ENCODE peak calls at places on chromosomes 12 and 14, in six cellular contexts. One of them, this sample, is unnamed.

GRCh38 chr12:23893611-23894010 is 55.9 kb downstream of the SOX5 start:
- DNase-seq in endodermal cell: no peak
- DNase-seq in body of pancreas: no peak
- DNase-seq in transverse colon: no peak
- DNase-seq in OCI-LY7: no peak
- DNase-seq in fibroblast of lung: no peak
- DNase-seq in this sample: no peak

GRCh38 chr14:67079836-67080235 is 109.4 kb upstream of the GARIN2 start:
- DNase-seq in endodermal cell: no peak
- DNase-seq in body of pancreas: no peak
- DNase-seq in transverse colon: no peak
- DNase-seq in OCI-LY7: no peak
- DNase-seq in fibroblast of lung: no peak
- DNase-seq in this sample: no peak

GRCh38 chr12:52130695-52131094 is 51.2 kb downstream of the SMIM41 start:
- DNase-seq in endodermal cell: peak; percentile 78
- DNase-seq in body of pancreas: no peak
- DNase-seq in transverse colon: no peak
- DNase-seq in OCI-LY7: no peak
- DNase-seq in fibroblast of lung: no peak
- DNase-seq in this sample: no peak

GRCh38 chr14:56461876-56462275 is 117.7 kb upstream of the TMEM260 start:
- DNase-seq in endodermal cell: no peak
- DNase-seq in body of pancreas: no peak
- DNase-seq in transverse colon: no peak
- DNase-seq in OCI-LY7: no peak
- DNase-seq in fibroblast of lung: no peak
- DNase-seq in this sample: no peak

GRCh38 chr12:27564612-27565213 is 40.7 kb downstream of the PPFIBP1 start:
- DNase-seq in endodermal cell: no peak
- DNase-seq in body of pancreas: no peak
- DNase-seq in transverse colon: no peak
- DNase-seq in OCI-LY7: no peak
- DNase-seq in fibroblast of lung: no peak
- DNase-seq in this sample: no peak

GRCh38 chr12:1881936-1882335 is 36.5 kb downstream of the CACNA2D4 start:
- DNase-seq in endodermal cell: peak; percentile 30
- DNase-seq in body of pancreas: no peak
- DNase-seq in transverse colon: no peak
- DNase-seq in OCI-LY7: no peak
- DNase-seq in fibroblast of lung: no peak
- DNase-seq in this sample: no peak

GRCh38 chr14:101812071-101812470 is 50.6 kb downstream of the PPP2R5C start:
- DNase-seq in endodermal cell: no peak
- DNase-seq in body of pancreas: no peak
- DNase-seq in transverse colon: peak; percentile 43
- DNase-seq in OCI-LY7: peak; percentile 46
- DNase-seq in fibroblast of lung: no peak
- DNase-seq in this sample: no peak

GRCh38 chr14:94383777-94384176 is 4.6 kb downstream of the SERPINA1 start:
- DNase-seq in endodermal cell: no peak
- DNase-seq in body of pancreas: peak; percentile 1
- DNase-seq in transverse colon: no peak
- DNase-seq in OCI-LY7: no peak
- DNase-seq in fibroblast of lung: no peak
- DNase-seq in this sample: no peak

GRCh38 chr14:55333785-55334485 is 62.7 kb downstream of the FBXO34 start:
- DNase-seq in endodermal cell: no peak
- DNase-seq in body of pancreas: no peak
- DNase-seq in transverse colon: no peak
- DNase-seq in OCI-LY7: no peak
- DNase-seq in fibroblast of lung: peak; percentile 47
- DNase-seq in this sample: no peak

GRCh38 chr12:2064078-2064507 is 11.3 kb downstream of the CACNA1C start:
- DNase-seq in endodermal cell: no peak
- DNase-seq in body of pancreas: no peak
- DNase-seq in transverse colon: no peak
- DNase-seq in OCI-LY7: peak; percentile 4
- DNase-seq in fibroblast of lung: no peak
- DNase-seq in this sample: peak; percentile 19

GRCh38 chr14:90903101-90903500 is 86.9 kb upstream of the TTC7B start:
- DNase-seq in endodermal cell: peak; percentile 76
- DNase-seq in body of pancreas: peak; percentile 63
- DNase-seq in transverse colon: peak; percentile 69
- DNase-seq in OCI-LY7: peak; percentile 70
- DNase-seq in fibroblast of lung: peak; percentile 73
- DNase-seq in this sample: peak; percentile 52

GRCh38 chr12:57836442-57837375 is 9.8 kb downstream of the CTDSP2 start:
- DNase-seq in endodermal cell: peak; percentile 78
- DNase-seq in body of pancreas: peak; percentile 65
- DNase-seq in transverse colon: peak; percentile 71
- DNase-seq in OCI-LY7: peak; percentile 83
- DNase-seq in fibroblast of lung: peak; percentile 81
- DNase-seq in this sample: no peak

GRCh38 chr12:121872546-121873223 is 14.0 kb upstream of the HPD start:
- DNase-seq in endodermal cell: no peak
- DNase-seq in body of pancreas: peak; percentile 44
- DNase-seq in transverse colon: peak; percentile 55
- DNase-seq in OCI-LY7: no peak
- DNase-seq in fibroblast of lung: peak; percentile 98
- DNase-seq in this sample: no peak

GRCh38 chr12:103495158-103495782 is 498 bp downstream of the C12orf42 start:
- DNase-seq in endodermal cell: peak; percentile 94
- DNase-seq in body of pancreas: peak; percentile 15
- DNase-seq in transverse colon: peak; percentile 42
- DNase-seq in OCI-LY7: no peak
- DNase-seq in fibroblast of lung: no peak
- DNase-seq in this sample: peak; percentile 69

GRCh38 chr12:26226629-26227375 is 31.4 kb downstream of the SSPN start:
- DNase-seq in endodermal cell: peak; percentile 87
- DNase-seq in body of pancreas: peak; percentile 43
- DNase-seq in transverse colon: peak; percentile 40
- DNase-seq in OCI-LY7: no peak
- DNase-seq in fibroblast of lung: peak; percentile 14
- DNase-seq in this sample: no peak

GRCh38 chr12:32043928-32044549 is 62.6 kb upstream of the BICD1 start:
- DNase-seq in endodermal cell: no peak
- DNase-seq in body of pancreas: no peak
- DNase-seq in transverse colon: no peak
- DNase-seq in OCI-LY7: peak; percentile 44
- DNase-seq in fibroblast of lung: no peak
- DNase-seq in this sample: no peak

GRCh38 chr14:61561657-61562276 is 133.5 kb upstream of the HIF1A start:
- DNase-seq in endodermal cell: peak; percentile 69
- DNase-seq in body of pancreas: peak; percentile 92
- DNase-seq in transverse colon: peak; percentile 79
- DNase-seq in OCI-LY7: no peak
- DNase-seq in fibroblast of lung: peak; percentile 90
- DNase-seq in this sample: no peak
- TF ChIP-seq CTCF in endodermal cell: no peak
- TF ChIP-seq CTCF in body of pancreas: no peak
- TF ChIP-seq CTCF in transverse colon: no peak
- TF ChIP-seq CTCF in OCI-LY7: no peak
- TF ChIP-seq CTCF in fibroblast of lung: no peak
- TF ChIP-seq CTCF in this sample: no peak

GRCh38 chr14:69574266-69574953 is at the start of gene CCDC177:
- DNase-seq in endodermal cell: peak; percentile 90
- DNase-seq in body of pancreas: peak; percentile 48
- DNase-seq in transverse colon: peak; percentile 68
- DNase-seq in OCI-LY7: peak; percentile 50
- DNase-seq in fibroblast of lung: peak; percentile 55
- DNase-seq in this sample: peak; percentile 66
- H3K4me3 ChIP-seq in endodermal cell: peak within 1 kb of the TSS; percentile 81
- H3K4me3 ChIP-seq in body of pancreas: no peak within 1 kb of the TSS
- H3K4me3 ChIP-seq in transverse colon: peak within 1 kb of the TSS; percentile 53
- H3K4me3 ChIP-seq in OCI-LY7: peak within 1 kb of the TSS; percentile 42
- H3K4me3 ChIP-seq in fibroblast of lung: no peak within 1 kb of the TSS
- H3K4me3 ChIP-seq in this sample: peak within 1 kb of the TSS; percentile 61

DNA sequence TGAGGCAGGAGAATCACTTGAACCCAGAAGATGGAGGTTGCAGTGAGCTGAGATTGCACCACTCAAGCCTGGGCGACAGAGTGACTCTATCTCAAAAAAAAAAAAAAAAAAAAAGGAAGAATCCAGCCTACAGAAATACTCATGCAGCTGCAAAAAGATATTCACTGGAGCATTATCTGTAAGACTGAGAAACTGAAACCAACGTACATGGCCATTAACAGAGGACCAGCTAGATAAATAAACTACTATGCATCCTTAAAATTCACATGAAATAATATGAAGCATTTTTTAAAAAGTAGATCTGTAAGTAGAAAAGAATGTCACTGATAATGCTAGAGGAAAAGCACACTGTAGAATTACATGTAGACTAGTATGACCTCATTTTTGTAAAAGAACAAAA is 3.5 kb downstream of the SLC7A7 start:
- DNase-seq in endodermal cell: no peak
- DNase-seq in body of pancreas: no peak
- DNase-seq in transverse colon: no peak
- DNase-seq in OCI-LY7: peak; percentile 69
- DNase-seq in fibroblast of lung: no peak
- DNase-seq in this sample: no peak
- H3K4me1 ChIP-seq in endodermal cell: peaks cover 3% of the 10 kb centered on the region
- H3K4me1 ChIP-seq in body of pancreas: peaks cover 20% of the 10 kb centered on the region
- H3K4me1 ChIP-seq in transverse colon: peaks cover 7% of the 10 kb centered on the region
- H3K4me1 ChIP-seq in OCI-LY7: peaks cover 81% of the 10 kb centered on the region
- H3K4me1 ChIP-seq in fibroblast of lung: no peaks in the 10 kb centered on the region
- H3K4me1 ChIP-seq in this sample: peaks cover 5% of the 10 kb centered on the region

DNA sequence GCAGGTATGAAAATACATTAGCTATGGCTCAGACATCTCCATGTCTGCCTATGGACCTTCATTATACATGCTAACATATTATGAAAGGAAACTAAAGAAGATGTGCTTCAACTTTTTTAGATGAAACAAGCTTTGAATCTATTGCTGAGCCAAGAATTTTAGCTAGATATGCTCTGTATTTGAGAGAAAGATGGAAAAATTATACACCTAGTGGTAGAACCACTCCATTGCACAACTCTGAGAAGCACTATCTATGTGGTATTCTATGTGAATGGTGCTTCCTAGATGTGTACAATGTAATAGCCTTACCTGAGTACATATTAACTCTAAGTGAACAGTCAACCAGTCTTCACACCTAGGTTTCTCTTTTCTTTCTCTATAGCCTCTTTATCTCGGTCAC is 17.3 kb downstream of the EPYC start:
- DNase-seq in endodermal cell: no peak
- DNase-seq in body of pancreas: no peak
- DNase-seq in transverse colon: no peak
- DNase-seq in OCI-LY7: no peak
- DNase-seq in fibroblast of lung: no peak
- DNase-seq in this sample: no peak
- TF ChIP-seq CTCF in endodermal cell: peak; percentile 63
- TF ChIP-seq CTCF in body of pancreas: no peak
- TF ChIP-seq CTCF in transverse colon: no peak
- TF ChIP-seq CTCF in OCI-LY7: peak; percentile 64
- TF ChIP-seq CTCF in fibroblast of lung: peak; percentile 12
- TF ChIP-seq CTCF in this sample: no peak

GRCh38 chr12:68497702-68498101 is 113.0 kb upstream of the RAP1B start:
- DNase-seq in endodermal cell: no peak
- DNase-seq in body of pancreas: no peak
- DNase-seq in transverse colon: no peak
- DNase-seq in OCI-LY7: no peak
- DNase-seq in fibroblast of lung: peak; percentile 67
- DNase-seq in this sample: no peak
- H3K4me3 ChIP-seq in endodermal cell: no peak overlapping the region
- H3K4me3 ChIP-seq in body of pancreas: no peak overlapping the region
- H3K4me3 ChIP-seq in transverse colon: no peak overlapping the region
- H3K4me3 ChIP-seq in OCI-LY7: no peak overlapping the region
- H3K4me3 ChIP-seq in fibroblast of lung: no peak overlapping the region
- H3K4me3 ChIP-seq in this sample: no peak overlapping the region

GRCh38 chr14:50002926-50003212 is 110.0 kb downstream of the ARF6 start:
- DNase-seq in endodermal cell: no peak
- DNase-seq in body of pancreas: no peak
- DNase-seq in transverse colon: no peak
- DNase-seq in OCI-LY7: no peak
- DNase-seq in fibroblast of lung: no peak
- DNase-seq in this sample: no peak
- H3K4me1 ChIP-seq in endodermal cell: peaks cover 21% of the 10 kb centered on the region
- H3K4me1 ChIP-seq in body of pancreas: peaks cover 52% of the 10 kb centered on the region
- H3K4me1 ChIP-seq in transverse colon: peaks cover 60% of the 10 kb centered on the region
- H3K4me1 ChIP-seq in OCI-LY7: peaks cover 83% of the 10 kb centered on the region
- H3K4me1 ChIP-seq in fibroblast of lung: peaks cover 34% of the 10 kb centered on the region
- H3K4me1 ChIP-seq in this sample: peaks cover 56% of the 10 kb centered on the region